ENCODE peak calls at places on chromosomes 7 and 10, in eight cellular contexts. One of them, this sample, is unnamed. For H3K36me3, the result is how much of the 10 kb centered on the place peaks cover.

GRCh38 chr7:95718556-95719410 is 53.6 kb upstream of the DYNC1I1 start:
- DNase-seq in ovary: no peak
- DNase-seq in trophoblast cell: peak
- DNase-seq in cardiac muscle cell: no peak
- DNase-seq in pancreas: no peak
- DNase-seq in GM06990: no peak
- DNase-seq in neuronal stem cell: no peak
- DNase-seq in mucosa of descending colon: no peak
- DNase-seq in this sample: no peak

GRCh38 chr10:90652519-90652918 is 205.3 kb downstream of the HTR7 start:
- DNase-seq in ovary: no peak
- DNase-seq in trophoblast cell: peak
- DNase-seq in cardiac muscle cell: peak
- DNase-seq in pancreas: no peak
- DNase-seq in GM06990: no peak
- DNase-seq in neuronal stem cell: no peak
- DNase-seq in mucosa of descending colon: no peak
- DNase-seq in this sample: no peak

GRCh38 chr7:151075978-151076426 is 4.6 kb downstream of the FASTK start:
- DNase-seq in ovary: peak
- DNase-seq in trophoblast cell: no peak
- DNase-seq in cardiac muscle cell: no peak
- DNase-seq in pancreas: no peak
- DNase-seq in GM06990: no peak
- DNase-seq in neuronal stem cell: no peak
- DNase-seq in mucosa of descending colon: no peak
- DNase-seq in this sample: peak

GRCh38 chr7:54711900-54712595 is 47.0 kb downstream of the SEC61G start:
- DNase-seq in ovary: no peak
- DNase-seq in trophoblast cell: no peak
- DNase-seq in cardiac muscle cell: no peak
- DNase-seq in pancreas: no peak
- DNase-seq in GM06990: no peak
- DNase-seq in neuronal stem cell: no peak
- DNase-seq in mucosa of descending colon: no peak
- DNase-seq in this sample: no peak

GRCh38 chr10:47012214-47012613 is 101.0 kb downstream of the PTPN20 start:
- DNase-seq in ovary: no peak
- DNase-seq in trophoblast cell: no peak
- DNase-seq in cardiac muscle cell: no peak
- DNase-seq in pancreas: no peak
- DNase-seq in GM06990: no peak
- DNase-seq in neuronal stem cell: no peak
- DNase-seq in mucosa of descending colon: no peak
- DNase-seq in this sample: no peak

GRCh38 chr7:132243463-132243862 is 332.8 kb downstream of the PLXNA4 start:
- DNase-seq in ovary: no peak
- DNase-seq in trophoblast cell: peak
- DNase-seq in cardiac muscle cell: no peak
- DNase-seq in pancreas: no peak
- DNase-seq in GM06990: no peak
- DNase-seq in neuronal stem cell: no peak
- DNase-seq in mucosa of descending colon: no peak
- DNase-seq in this sample: no peak

GRCh38 chr7:115178831-115179230 is 256.9 kb downstream of the MDFIC start:
- DNase-seq in ovary: no peak
- DNase-seq in trophoblast cell: no peak
- DNase-seq in cardiac muscle cell: no peak
- DNase-seq in pancreas: no peak
- DNase-seq in GM06990: no peak
- DNase-seq in neuronal stem cell: no peak
- DNase-seq in mucosa of descending colon: no peak
- DNase-seq in this sample: no peak

GRCh38 chr10:16967000-16967865 is 150.0 kb upstream of the RSU1 start:
- DNase-seq in ovary: no peak
- DNase-seq in trophoblast cell: peak
- DNase-seq in cardiac muscle cell: no peak
- DNase-seq in pancreas: no peak
- DNase-seq in GM06990: no peak
- DNase-seq in neuronal stem cell: no peak
- DNase-seq in mucosa of descending colon: no peak
- DNase-seq in this sample: no peak

GRCh38 chr10:70981936-70982335 is 93.6 kb upstream of the PCBD1 start:
- DNase-seq in ovary: no peak
- DNase-seq in trophoblast cell: no peak
- DNase-seq in cardiac muscle cell: no peak
- DNase-seq in pancreas: no peak
- DNase-seq in GM06990: no peak
- DNase-seq in neuronal stem cell: no peak
- DNase-seq in mucosa of descending colon: no peak
- DNase-seq in this sample: no peak

GRCh38 chr7:108299251-108300014 is 156.8 kb downstream of the NRCAM start:
- DNase-seq in ovary: no peak
- DNase-seq in trophoblast cell: peak
- DNase-seq in cardiac muscle cell: no peak
- DNase-seq in pancreas: no peak
- DNase-seq in GM06990: no peak
- DNase-seq in neuronal stem cell: no peak
- DNase-seq in mucosa of descending colon: no peak
- DNase-seq in this sample: no peak

GRCh38 chr7:116698396-116698795 is 26.4 kb downstream of the MET start:
- DNase-seq in ovary: no peak
- DNase-seq in trophoblast cell: no peak
- DNase-seq in cardiac muscle cell: no peak
- DNase-seq in pancreas: no peak
- DNase-seq in GM06990: no peak
- DNase-seq in neuronal stem cell: no peak
- DNase-seq in mucosa of descending colon: no peak
- DNase-seq in this sample: no peak

GRCh38 chr7:116697152-116697551 is 25.2 kb downstream of the MET start:
- DNase-seq in ovary: no peak
- DNase-seq in trophoblast cell: no peak
- DNase-seq in cardiac muscle cell: no peak
- DNase-seq in pancreas: no peak
- DNase-seq in GM06990: no peak
- DNase-seq in neuronal stem cell: no peak
- DNase-seq in mucosa of descending colon: no peak
- DNase-seq in this sample: no peak

GRCh38 chr7:116698930-116699722 is 27.1 kb downstream of the MET start:
- DNase-seq in ovary: no peak
- DNase-seq in trophoblast cell: peak
- DNase-seq in cardiac muscle cell: peak
- DNase-seq in pancreas: no peak
- DNase-seq in GM06990: no peak
- DNase-seq in neuronal stem cell: no peak
- DNase-seq in mucosa of descending colon: no peak
- DNase-seq in this sample: no peak

GRCh38 chr7:116697761-116698160 is 25.8 kb downstream of the MET start:
- DNase-seq in ovary: no peak
- DNase-seq in trophoblast cell: no peak
- DNase-seq in cardiac muscle cell: no peak
- DNase-seq in pancreas: no peak
- DNase-seq in GM06990: no peak
- DNase-seq in neuronal stem cell: no peak
- DNase-seq in mucosa of descending colon: no peak
- DNase-seq in this sample: no peak

DNA sequence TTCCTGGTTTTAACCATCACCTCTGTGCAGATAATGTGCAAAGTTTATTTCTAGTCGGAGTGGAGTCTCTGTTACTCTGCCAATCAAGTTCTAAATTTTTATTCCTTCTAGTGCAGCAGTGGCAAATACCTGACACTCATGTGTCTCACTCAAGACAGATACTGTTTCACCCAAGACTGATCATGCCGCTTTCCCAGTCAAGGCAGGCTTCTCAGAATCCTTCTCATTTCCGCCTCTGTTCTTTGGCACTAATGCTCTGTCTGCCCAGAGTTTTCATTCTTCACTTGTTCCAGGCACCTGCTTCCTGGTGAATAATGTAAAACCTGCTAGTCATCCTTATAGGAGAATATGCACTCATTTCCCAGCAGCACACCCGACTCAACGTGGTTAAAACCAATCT is 24.7 kb downstream of the MET start:
- DNase-seq in ovary: no peak
- DNase-seq in trophoblast cell: no peak
- DNase-seq in cardiac muscle cell: no peak
- DNase-seq in pancreas: no peak
- DNase-seq in GM06990: no peak
- DNase-seq in neuronal stem cell: no peak
- DNase-seq in mucosa of descending colon: no peak
- DNase-seq in this sample: no peak
- H3K36me3 ChIP-seq in ovary: under half
- H3K36me3 ChIP-seq in trophoblast cell: under half
- H3K36me3 ChIP-seq in cardiac muscle cell: under half
- H3K36me3 ChIP-seq in pancreas: under half
- H3K36me3 ChIP-seq in GM06990: under half
- H3K36me3 ChIP-seq in neuronal stem cell: under half
- H3K36me3 ChIP-seq in mucosa of descending colon: under half
- H3K36me3 ChIP-seq in this sample: under half

DNA sequence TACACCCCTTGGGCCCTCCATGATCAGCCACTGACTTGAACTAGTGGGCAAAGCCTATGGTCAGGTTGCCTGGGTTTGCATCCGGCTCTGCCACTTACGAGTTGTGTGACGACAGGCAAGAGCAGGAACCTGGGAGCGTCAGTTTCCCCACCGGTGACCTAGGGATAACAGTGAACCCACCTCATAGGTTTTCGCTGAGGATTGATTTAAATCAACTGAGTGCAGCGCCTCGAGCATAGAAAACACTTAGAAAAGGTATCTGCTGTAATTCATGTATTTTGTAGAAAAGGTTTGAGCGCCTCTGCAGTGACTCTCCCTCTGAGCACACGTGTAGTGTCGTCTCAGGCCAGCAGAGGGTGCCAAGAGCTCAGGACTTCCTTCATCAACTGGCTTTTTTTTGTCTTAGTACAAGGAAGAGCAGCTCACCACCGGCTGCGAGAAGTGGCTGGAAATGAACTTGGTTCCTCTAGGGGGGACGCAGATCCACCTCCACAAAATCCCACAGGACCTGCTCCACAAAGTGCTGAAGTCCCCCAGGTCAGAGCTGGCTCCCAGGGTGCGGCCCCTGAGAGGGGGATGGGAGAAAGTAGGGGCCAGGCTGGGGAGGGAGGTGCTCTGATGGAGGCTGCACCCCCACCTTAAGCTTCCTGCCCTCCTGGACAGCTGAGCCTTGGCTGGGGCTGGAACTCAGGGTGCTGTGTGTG is 27.7 kb downstream of the BTBD16 start:
- DNase-seq in ovary: peak
- DNase-seq in trophoblast cell: peak
- DNase-seq in cardiac muscle cell: peak
- DNase-seq in pancreas: peak
- DNase-seq in GM06990: peak
- DNase-seq in neuronal stem cell: peak
- DNase-seq in mucosa of descending colon: peak
- DNase-seq in this sample: peak
- H3K4me3 ChIP-seq in ovary: peak
- H3K4me3 ChIP-seq in trophoblast cell: no peak
- H3K4me3 ChIP-seq in cardiac muscle cell: no peak
- H3K4me3 ChIP-seq in pancreas: no peak
- H3K4me3 ChIP-seq in GM06990: no peak
- H3K4me3 ChIP-seq in neuronal stem cell: no peak
- H3K4me3 ChIP-seq in mucosa of descending colon: no peak
- H3K4me3 ChIP-seq in this sample: no peak

GRCh38 chr10:92024700-92025099 is 101.1 kb downstream of the BTAF1 start:
- DNase-seq in ovary: no peak
- DNase-seq in trophoblast cell: no peak
- DNase-seq in cardiac muscle cell: peak
- DNase-seq in pancreas: no peak
- DNase-seq in GM06990: no peak
- DNase-seq in neuronal stem cell: no peak
- DNase-seq in mucosa of descending colon: no peak
- DNase-seq in this sample: no peak
- H3K36me3 ChIP-seq in ovary: under half
- H3K36me3 ChIP-seq in trophoblast cell: under half
- H3K36me3 ChIP-seq in cardiac muscle cell: half or more
- H3K36me3 ChIP-seq in pancreas: under half
- H3K36me3 ChIP-seq in GM06990: under half
- H3K36me3 ChIP-seq in neuronal stem cell: half or more
- H3K36me3 ChIP-seq in mucosa of descending colon: under half
- H3K36me3 ChIP-seq in this sample: half or more

DNA sequence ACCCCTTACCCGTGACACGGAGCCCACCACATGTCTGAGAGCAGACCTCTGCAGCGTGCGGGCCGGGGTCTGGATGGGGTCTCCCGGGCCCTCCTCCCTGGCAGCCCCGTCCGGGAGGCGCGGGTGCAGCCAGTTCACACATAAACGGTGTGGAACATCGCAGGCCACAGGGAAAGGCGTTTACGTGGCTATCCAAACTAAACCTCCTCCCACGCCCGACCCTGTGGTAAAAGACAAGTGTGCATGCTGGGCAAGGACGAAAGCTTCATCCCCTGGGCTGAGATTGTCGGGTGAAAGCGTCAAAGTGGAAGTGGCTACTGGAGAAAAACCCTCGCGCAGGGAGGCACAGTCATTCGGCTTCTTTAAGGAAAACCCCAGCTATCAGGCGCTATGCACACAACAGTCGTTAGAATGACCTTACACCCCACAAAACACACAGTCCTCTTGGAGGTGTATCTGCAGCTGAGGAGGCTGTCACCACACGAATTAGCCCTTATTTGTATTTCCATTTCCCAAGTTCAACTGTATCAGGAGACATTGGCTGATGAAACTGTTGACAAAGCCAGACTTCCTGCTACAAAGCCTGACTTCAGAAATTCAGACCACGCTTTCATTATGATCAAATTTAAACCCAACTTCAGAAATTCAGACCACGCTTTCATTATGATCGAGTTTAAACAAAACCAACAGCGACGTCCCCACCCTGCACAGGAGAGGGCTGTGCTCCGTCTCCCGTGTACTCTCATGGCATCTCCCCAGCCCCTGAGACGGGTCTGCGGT is 15.3 kb downstream of the GPER1 start:
- DNase-seq in ovary: no peak
- DNase-seq in trophoblast cell: no peak
- DNase-seq in cardiac muscle cell: no peak
- DNase-seq in pancreas: no peak
- DNase-seq in GM06990: peak
- DNase-seq in neuronal stem cell: no peak
- DNase-seq in mucosa of descending colon: no peak
- DNase-seq in this sample: no peak
- H3K4me3 ChIP-seq in ovary: no peak
- H3K4me3 ChIP-seq in trophoblast cell: no peak
- H3K4me3 ChIP-seq in cardiac muscle cell: no peak
- H3K4me3 ChIP-seq in pancreas: no peak
- H3K4me3 ChIP-seq in GM06990: peak
- H3K4me3 ChIP-seq in neuronal stem cell: no peak
- H3K4me3 ChIP-seq in mucosa of descending colon: no peak
- H3K4me3 ChIP-seq in this sample: no peak

This sample was measured in upper lobe of right lung.